ENCODE peak calls at places on chromosomes 12 and 14, in six cellular contexts. L, Q, O, M, R and J are unnamed samples.

GRCh38 chr14:99118946-99119345 is 153.1 kb downstream of the BCL11B start:
- DNase-seq in L (no peak), Q (no peak), O (no peak), M (no peak), R (no peak), J (no peak)

GRCh38 chr14:73786942-73787759 is 64.5 kb upstream of the PTGR2 start:
- DNase-seq in L (peak; percentile 76), Q (peak; percentile 72), O (peak; percentile 57), M (peak; percentile 60), R (peak; percentile 73), J (peak; percentile 79)

GRCh38 chr12:81170072-81170471 is 92.2 kb downstream of the ACSS3 start:
- DNase-seq in L (peak; percentile 46), Q (no peak), O (no peak), M (no peak), R (no peak), J (no peak)

GRCh38 chr12:62813031-62813829 is 121.7 kb downstream of the PPM1H start:
- DNase-seq in L (peak; percentile 88), Q (peak; percentile 54), O (peak; percentile 85), M (peak; percentile 67), R (peak; percentile 89), J (peak; percentile 80)

GRCh38 chr12:79451988-79452387 is 238.8 kb downstream of the PAWR start:
- DNase-seq in L (peak; percentile 96), Q (peak; percentile 38), O (peak; percentile 41), M (peak; percentile 86), R (no peak), J (peak; percentile 37)

GRCh38 chr12:54463034-54463433 is 10.4 kb downstream of the GTSF1 start:
- DNase-seq in L (peak; percentile 92), Q (peak; percentile 65), O (no peak), M (no peak), R (no peak), J (no peak)

GRCh38 chr14:92709340-92710000 is 39.0 kb downstream of the LGMN start:
- DNase-seq in L (peak; percentile 21), Q (no peak), O (no peak), M (no peak), R (no peak), J (no peak)

GRCh38 chr14:49939884-49940510 is 47.1 kb downstream of the ARF6 start:
- DNase-seq in L (no peak), Q (no peak), O (peak; percentile 39), M (no peak), R (no peak), J (no peak)

GRCh38 chr14:95875831-95876768 is 532 bp upstream of the TUNAR start:
- DNase-seq in L (no peak), Q (no peak), O (peak; percentile 14), M (no peak), R (peak; percentile 82), J (no peak)

GRCh38 chr14:105397350-105397931 is 897 bp upstream of the TEX22 start:
- DNase-seq in L (no peak), Q (peak; percentile 31), O (no peak), M (no peak), R (no peak), J (no peak)

GRCh38 chr12:110354172-110354780 is 49.2 kb downstream of the ANAPC7 start:
- DNase-seq in L (no peak), Q (no peak), O (no peak), M (no peak), R (no peak), J (no peak)

GRCh38 chr12:47754881-47755280 is 3.8 kb downstream of the RAPGEF3 start:
- DNase-seq in L (no peak), Q (no peak), O (no peak), M (no peak), R (no peak), J (no peak)

GRCh38 chr12:27709932-27710591 is 570 bp upstream of the MRPS35 start:
- DNase-seq in L (peak; percentile 73), Q (no peak), O (peak; percentile 51), M (peak; percentile 21), R (no peak), J (no peak)

GRCh38 chr12:100826323-100826722 is 31.7 kb downstream of the ANO4 start:
- DNase-seq in L (peak; percentile 77), Q (peak; percentile 14), O (peak; percentile 61), M (peak; percentile 14), R (peak; percentile 81), J (peak; percentile 79)

GRCh38 chr12:112762753-112763152 is 28.8 kb upstream of the RPH3A start:
- DNase-seq in L (no peak), Q (no peak), O (no peak), M (no peak), R (no peak), J (no peak)

GRCh38 chr14:104537613-104537988 is 42.0 kb upstream of the C14orf180 start:
- DNase-seq in L (no peak), Q (no peak), O (no peak), M (no peak), R (no peak), J (no peak)

GRCh38 chr14:60838601-60839000 is 104.0 kb downstream of the MNAT1 start:
- DNase-seq in L (no peak), Q (no peak), O (no peak), M (no peak), R (no peak), J (no peak)

GRCh38 chr12:19186722-19187661 is 57.5 kb downstream of the PLEKHA5 start:
- DNase-seq in L (peak; percentile 75), Q (no peak), O (peak; percentile 57), M (no peak), R (peak; percentile 77), J (peak; percentile 69)

GRCh38 chr12:11658796-11659195 is 9.3 kb downstream of the ETV6 start:
- DNase-seq in L (peak; percentile 85), Q (no peak), O (peak; percentile 46), M (no peak), R (no peak), J (no peak)

GRCh38 chr14:99430491-99430890 is 50.2 kb downstream of the SETD3 start:
- DNase-seq in L (peak; percentile 24), Q (no peak), O (no peak), M (peak; percentile 22), R (peak; percentile 80), J (no peak)

GRCh38 chr14:32201816-32202467 is at the start of gene RNU6-7:
- DNase-seq in L (peak; percentile 27), Q (peak; percentile 34), O (peak; percentile 75), M (peak; percentile 57), R (peak; percentile 45), J (peak; percentile 43)

GRCh38 chr14:94903338-94903737 is 133.4 kb upstream of the GSC start:
- DNase-seq in L (no peak), Q (no peak), O (no peak), M (no peak), R (no peak), J (no peak)

GRCh38 chr12:13534242-13534641 is 337.7 kb downstream of the EMP1 start:
- DNase-seq in L (no peak), Q (no peak), O (no peak), M (no peak), R (peak; percentile 37), J (no peak)

GRCh38 chr12:74334770-74335169 is 202.9 kb upstream of the ATXN7L3B start:
- DNase-seq in L (no peak), Q (no peak), O (no peak), M (no peak), R (peak; percentile 10), J (no peak)

GRCh38 chr14:93972618-93973205 is 3.7 kb downstream of the ASB2 start:
- DNase-seq in L (no peak), Q (no peak), O (no peak), M (no peak), R (no peak), J (no peak)

GRCh38 chr12:3083949-3084348 is 6.8 kb downstream of the TSPAN9 start:
- DNase-seq in L (no peak), Q (no peak), O (peak; percentile 69), M (no peak), R (no peak), J (no peak)

GRCh38 chr12:3078086-3078820 is 1.1 kb downstream of the TSPAN9 start:
- DNase-seq in L (no peak), Q (no peak), O (no peak), M (no peak), R (peak; percentile 54), J (no peak)

GRCh38 chr12:3083241-3083921 is 6.2 kb downstream of the TSPAN9 start:
- DNase-seq in L (no peak), Q (no peak), O (no peak), M (no peak), R (no peak), J (no peak)

GRCh38 chr12:3084742-3085141 is 7.6 kb downstream of the TSPAN9 start:
- DNase-seq in L (no peak), Q (no peak), O (no peak), M (no peak), R (peak; percentile 83), J (no peak)

DNA sequence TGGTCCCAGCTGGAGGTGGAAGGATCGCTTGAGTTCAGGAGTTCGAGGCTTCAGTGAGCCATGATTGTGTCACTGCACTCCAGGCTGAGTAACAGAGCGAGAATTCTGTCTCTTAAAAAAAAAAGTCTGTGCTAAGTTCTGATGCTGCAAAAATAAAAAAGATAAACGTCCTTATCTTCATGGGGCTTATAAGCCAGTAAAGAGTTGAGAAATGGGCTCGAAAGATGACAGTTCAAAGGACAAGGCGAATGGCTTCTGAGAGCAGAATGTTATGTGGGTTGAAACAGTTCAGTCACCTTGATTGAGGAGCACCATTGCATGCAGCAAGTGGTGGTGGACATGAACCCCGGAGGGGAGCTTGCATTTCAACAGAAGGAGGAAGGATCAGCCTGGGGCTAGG is 4.7 kb downstream of the TSPAN9 start:
- DNase-seq in L (peak; percentile 15), Q (no peak), O (no peak), M (no peak), R (no peak), J (no peak)
- H3K4me1 ChIP-seq in L (peaks cover 4% of the 10 kb centered on the region), Q (peaks cover 16% of the 10 kb centered on the region), O (peaks cover 21% of the 10 kb centered on the region), M (no peaks in the 10 kb centered on the region), R (peaks cover 27% of the 10 kb centered on the region), J (peaks cover 39% of the 10 kb centered on the region)

GRCh38 chr14:68285421-68286179 is 466.0 kb downstream of the RAD51B start:
- DNase-seq in L (peak; percentile 23), Q (no peak), O (no peak), M (no peak), R (no peak), J (no peak)
- H3K27ac ChIP-seq in L (no peak overlapping the region), Q (peak overlapping the region; percentile 36), O (no peak overlapping the region), M (peak overlapping the region; percentile 64), R (no peak overlapping the region), J (peak overlapping the region; percentile 5)

DNA sequence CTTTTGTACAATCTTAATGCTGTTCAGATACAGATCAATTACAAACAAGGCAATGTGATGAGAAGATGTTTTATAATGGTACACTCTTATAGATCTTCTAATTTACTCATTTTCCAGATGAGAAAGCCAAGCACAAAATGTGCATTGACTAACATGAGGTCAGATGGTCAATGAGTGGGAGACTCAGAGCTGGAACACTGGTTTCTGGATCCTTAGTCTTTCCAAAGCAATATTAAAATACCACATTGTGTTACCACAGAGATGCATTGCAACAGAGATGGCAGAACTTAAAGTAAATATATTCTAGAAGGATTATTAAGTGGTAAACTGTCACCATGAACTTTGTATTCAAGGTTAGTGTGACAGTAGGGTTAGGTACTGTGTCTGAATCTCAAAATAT is 113.6 kb downstream of the SLC15A5 start:
- DNase-seq in L (peak; percentile 20), Q (no peak), O (no peak), M (no peak), R (no peak), J (no peak)
- H3K4me1 ChIP-seq in L (no peaks in the 10 kb centered on the region), Q (no peaks in the 10 kb centered on the region), O (peaks cover 20% of the 10 kb centered on the region), M (no peaks in the 10 kb centered on the region), R (peaks cover 5% of the 10 kb centered on the region), J (no peaks in the 10 kb centered on the region)

DNA sequence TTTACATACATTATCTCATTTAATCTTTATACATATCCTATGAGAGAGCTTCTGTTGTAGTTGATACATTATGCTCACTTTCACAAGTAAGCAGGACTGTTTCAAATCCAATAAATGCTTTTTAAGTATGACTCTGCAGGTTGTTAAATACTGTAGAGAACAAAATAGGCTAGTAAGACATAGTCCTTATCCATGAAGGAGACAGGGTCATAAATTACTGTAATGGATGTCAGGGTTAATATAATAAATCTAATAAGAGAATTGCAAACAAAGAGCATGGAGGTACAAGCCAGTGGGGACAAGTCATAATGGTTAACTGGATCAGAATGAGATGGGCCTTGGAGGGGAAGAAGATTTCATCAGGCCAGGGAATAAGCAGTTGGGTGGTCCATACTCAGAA is 303.8 kb upstream of the RGS6 start:
- DNase-seq in L (no peak), Q (no peak), O (peak; percentile 51), M (no peak), R (no peak), J (no peak)
- H3K27ac ChIP-seq in L (no peak overlapping the region), Q (no peak overlapping the region), O (peak overlapping the region; percentile 15), M (no peak overlapping the region), R (no peak overlapping the region), J (no peak overlapping the region)